ENCODE peak calls at places on chromosomes 16 and 17, in ten cellular contexts. N is GM23248; C is uterus; K is aorta; P is tibial artery; A is fibroblast of lung; R is stomach; J is CD8-positive, alpha-beta memory T cell; Y is vagina; H is heart right ventricle. Z is an unnamed sample. For H3K4me1, the result is how much of the 10 kb centered on the place peaks cover.

GRCh38 chr16:51326131-51326856 is 175.2 kb upstream of the SALL1 start:
- DNase-seq in C (peak), Y (no peak), N (peak), P (no peak), J (no peak), R (no peak), H (no peak), K (no peak), A (peak), Z (no peak)

GRCh38 chr17:15260376-15261062 is 4.6 kb downstream of the PMP22 start:
- DNase-seq in K (peak), P (peak), Y (no peak), H (peak), J (peak), R (peak), N (peak), A (peak), C (peak), Z (peak)

GRCh38 chr17:2416010-2416734 is 15.3 kb upstream of the MNT start:
- DNase-seq in C (peak), K (peak), N (peak), A (peak), P (peak), H (peak), J (peak), Y (no peak), R (peak), Z (peak)

GRCh38 chr16:22192261-22193133 is 13.6 kb upstream of the EEF2K start:
- DNase-seq in R (peak), A (peak), P (peak), N (peak), H (peak), C (peak), K (peak), J (peak), Y (no peak), Z (peak)

GRCh38 chr17:45706033-45706432 is 78.1 kb upstream of the CRHR1 start:
- DNase-seq in R (no peak), Y (no peak), A (no peak), K (no peak), H (no peak), J (no peak), C (no peak), N (no peak), P (no peak), Z (no peak)

GRCh38 chr17:42659079-42659931 is at the start of gene TUBG2:
- DNase-seq in J (peak), P (peak), A (peak), Y (no peak), C (peak), N (peak), H (peak), K (peak), R (peak), Z (peak)

GRCh38 chr17:46092996-46093395 is 93.9 kb downstream of the STH start:
- DNase-seq in N (peak), H (no peak), K (no peak), P (no peak), A (peak), R (no peak), Y (no peak), J (no peak), C (no peak), Z (no peak)

GRCh38 chr17:39351508-39351907 is 49.9 kb downstream of the FBXL20 start:
- DNase-seq in C (no peak), K (no peak), Y (no peak), J (no peak), N (no peak), H (no peak), A (no peak), P (no peak), R (no peak), Z (no peak)

GRCh38 chr17:60229189-60229802 is 79.5 kb downstream of the CA4 start:
- DNase-seq in J (no peak), R (no peak), Y (no peak), N (peak), P (no peak), C (no peak), H (no peak), A (peak), K (no peak), Z (no peak)

GRCh38 chr16:87515475-87516330 is 22.9 kb upstream of the ZCCHC14 start:
- DNase-seq in P (no peak), C (no peak), A (no peak), K (no peak), N (no peak), H (no peak), J (no peak), Y (no peak), R (no peak), Z (no peak)

GRCh38 chr16:66899310-66899944 is 19.1 kb downstream of the PDP2 start:
- DNase-seq in A (peak), N (peak), H (no peak), J (no peak), P (no peak), R (no peak), K (peak), Y (no peak), C (no peak), Z (peak)

GRCh38 chr17:76147211-76148014 is 6.4 kb upstream of the FOXJ1 start:
- DNase-seq in C (no peak), H (no peak), R (no peak), Y (no peak), J (no peak), N (peak), A (peak), K (peak), P (no peak), Z (no peak)

GRCh38 chr17:76142044-76143041 is 1.3 kb upstream of the FOXJ1 start:
- DNase-seq in A (no peak), C (no peak), P (no peak), J (no peak), R (no peak), N (no peak), H (no peak), Y (no peak), K (peak), Z (no peak)

GRCh38 chr17:76146053-76146875 is 5.2 kb upstream of the FOXJ1 start:
- DNase-seq in K (peak), R (no peak), Y (no peak), A (no peak), J (no peak), C (no peak), N (no peak), P (no peak), H (no peak), Z (no peak)

GRCh38 chr17:76148015-76148326 is 6.9 kb upstream of the FOXJ1 start:
- DNase-seq in H (no peak), Y (no peak), A (no peak), J (no peak), R (no peak), C (no peak), K (no peak), N (no peak), P (no peak), Z (no peak)

DNA sequence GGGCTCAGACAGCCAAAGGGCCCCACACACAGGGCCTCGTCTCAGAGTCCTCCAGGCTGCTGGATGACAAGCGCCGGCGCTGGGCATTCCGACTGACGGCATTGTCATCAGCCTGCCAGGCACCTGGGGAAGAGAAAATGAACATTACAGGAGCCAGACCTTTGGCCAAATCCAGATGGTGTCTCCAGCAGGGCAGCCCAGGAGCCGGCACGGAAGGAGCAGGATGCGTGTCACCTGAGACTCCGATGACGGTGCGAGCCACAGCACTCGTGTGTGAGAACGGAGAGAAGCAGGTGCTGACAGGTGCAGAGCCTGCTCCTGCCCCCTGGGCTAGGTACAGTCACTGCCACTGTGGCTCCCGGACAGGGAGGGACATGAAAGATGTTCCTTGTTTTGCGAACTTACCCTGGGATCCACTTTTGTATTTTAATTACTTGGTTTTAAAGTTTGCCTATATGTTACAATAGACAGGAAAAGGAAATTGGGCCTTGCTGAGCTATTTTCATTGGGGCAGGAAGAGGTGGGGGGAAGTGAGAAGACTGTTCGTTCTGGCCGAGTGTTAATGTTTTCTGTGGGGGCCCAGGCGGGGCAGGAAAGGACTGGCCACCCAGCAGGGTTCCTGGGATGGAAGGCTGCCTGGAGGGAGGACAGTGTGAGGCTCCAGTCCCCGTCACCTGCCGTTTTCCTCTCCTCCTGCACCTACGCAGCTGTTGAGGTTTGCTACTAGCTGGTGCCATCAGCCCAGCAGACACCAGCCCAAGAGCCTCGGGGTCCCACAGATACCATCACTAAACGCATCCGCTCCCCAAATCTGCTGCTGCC is 4.4 kb upstream of the FOXJ1 start:
- DNase-seq in A (no peak), K (peak), C (no peak), H (no peak), Y (no peak), R (no peak), N (no peak), J (peak), P (peak), Z (no peak)
- H3K4me1 ChIP-seq in A (under half), K (under half), C (under half), H (under half), Y (under half), R (under half), N (under half), J (half or more), P (under half), Z (under half)

GRCh38 chr16:24009060-24009459 is 173.3 kb downstream of the PRKCB start:
- DNase-seq in R (no peak), H (no peak), J (no peak), N (no peak), K (no peak), P (no peak), A (no peak), C (no peak), Y (no peak), Z (no peak)
- H3K4me1 ChIP-seq in R (under half), H (under half), J (under half), N (under half), K (under half), P (under half), A (under half), C (under half), Y (under half), Z (under half)

DNA sequence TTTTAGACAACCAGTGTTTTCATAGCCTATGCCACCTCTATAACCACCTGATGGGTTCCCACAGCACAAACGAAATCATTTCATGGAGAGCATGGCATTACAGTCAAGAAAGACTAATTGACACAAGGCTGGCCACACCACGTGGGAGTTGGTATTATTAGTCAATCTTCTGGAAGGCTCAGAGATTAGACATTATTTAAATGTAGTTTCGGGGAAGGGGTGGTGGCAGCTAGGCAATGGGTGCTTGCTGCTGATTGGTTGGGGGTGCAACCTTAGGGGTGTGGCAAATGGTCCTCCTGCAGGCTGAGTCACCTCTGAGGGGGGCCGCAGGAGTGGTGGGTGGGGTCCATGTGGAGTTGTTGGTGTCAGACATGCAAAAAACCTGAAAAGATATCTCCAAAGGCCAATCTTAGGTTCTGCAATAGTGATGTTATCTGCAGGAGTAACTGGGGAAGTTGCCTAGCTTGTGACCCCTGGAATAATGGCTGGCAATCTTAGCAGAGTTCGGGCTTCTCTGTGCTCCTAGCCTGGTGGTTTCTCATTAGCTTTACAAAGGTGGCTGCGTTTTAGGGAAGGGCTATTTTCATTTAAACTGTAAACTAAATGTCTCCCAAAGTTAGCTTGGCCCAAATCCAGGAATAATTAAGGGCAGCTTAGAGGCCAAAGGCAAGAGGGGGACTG is 4.6 kb downstream of the TEN1 start:
- DNase-seq in C (peak), A (peak), J (no peak), R (peak), P (peak), N (peak), H (no peak), K (peak), Y (no peak), Z (no peak)
- H3K4me1 ChIP-seq in C (under half), A (under half), J (under half), R (half or more), P (under half), N (under half), H (under half), K (under half), Y (under half), Z (under half)

GRCh38 chr17:76720941-76721340 is 5.5 kb downstream of the JMJD6 start:
- DNase-seq in P (no peak), N (no peak), J (no peak), A (no peak), H (no peak), Y (no peak), R (no peak), C (no peak), K (no peak), Z (no peak)
- H3K4me1 ChIP-seq in P (under half), N (under half), J (under half), A (under half), H (half or more), Y (under half), R (half or more), C (under half), K (under half), Z (under half)

GRCh38 chr16:16022683-16023064 is 73.3 kb downstream of the ABCC1 start:
- DNase-seq in N (no peak), A (no peak), R (no peak), C (no peak), K (no peak), P (no peak), H (no peak), J (no peak), Y (no peak), Z (no peak)

GRCh38 chr16:16021646-16021987 is 72.2 kb downstream of the ABCC1 start:
- DNase-seq in N (no peak), J (no peak), P (no peak), C (no peak), K (peak), Y (no peak), R (no peak), H (no peak), A (no peak), Z (no peak)

GRCh38 chr16:16021020-16021419 is 71.6 kb downstream of the ABCC1 start:
- DNase-seq in A (no peak), C (no peak), R (no peak), P (no peak), H (no peak), J (no peak), Y (no peak), K (no peak), N (no peak), Z (no peak)

GRCh38 chr16:16020291-16020690 is 70.9 kb downstream of the ABCC1 start:
- DNase-seq in J (no peak), A (no peak), H (no peak), N (no peak), K (no peak), R (no peak), P (no peak), Y (no peak), C (no peak), Z (no peak)

GRCh38 chr16:16021988-16022682 is 72.7 kb downstream of the ABCC1 start:
- DNase-seq in N (peak), A (peak), Y (no peak), J (no peak), R (peak), C (peak), K (peak), P (peak), H (peak), Z (peak)
- H3K4me1 ChIP-seq in N (half or more), A (under half), Y (under half), J (under half), R (half or more), C (under half), K (under half), P (half or more), H (under half), Z (under half)

DNA sequence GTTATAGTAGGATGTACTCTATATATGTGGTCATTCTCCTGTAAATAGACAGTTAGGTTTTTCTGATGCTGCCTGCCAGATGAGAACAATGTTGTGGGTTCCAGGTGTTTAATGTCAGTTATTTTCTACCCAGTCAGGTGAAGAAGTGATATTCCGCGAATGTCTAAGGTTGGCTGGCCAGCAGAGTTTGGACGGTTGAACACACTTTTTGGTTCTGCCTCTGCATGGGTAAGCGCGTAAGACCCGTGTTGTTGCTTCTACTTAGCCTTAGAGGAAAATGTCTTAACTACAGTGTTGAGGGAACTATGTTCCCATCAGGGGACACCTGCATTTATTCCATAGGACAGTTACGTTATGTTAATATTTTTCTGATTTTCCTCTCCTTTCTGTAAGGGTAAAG is 162.6 kb downstream of the MAP2K6 start:
- DNase-seq in A (no peak), P (no peak), H (no peak), Y (no peak), N (no peak), C (no peak), R (no peak), J (no peak), K (no peak), Z (no peak)
- H3K4me1 ChIP-seq in A (under half), P (under half), H (under half), Y (under half), N (under half), C (under half), R (under half), J (under half), K (under half), Z (under half)

DNA sequence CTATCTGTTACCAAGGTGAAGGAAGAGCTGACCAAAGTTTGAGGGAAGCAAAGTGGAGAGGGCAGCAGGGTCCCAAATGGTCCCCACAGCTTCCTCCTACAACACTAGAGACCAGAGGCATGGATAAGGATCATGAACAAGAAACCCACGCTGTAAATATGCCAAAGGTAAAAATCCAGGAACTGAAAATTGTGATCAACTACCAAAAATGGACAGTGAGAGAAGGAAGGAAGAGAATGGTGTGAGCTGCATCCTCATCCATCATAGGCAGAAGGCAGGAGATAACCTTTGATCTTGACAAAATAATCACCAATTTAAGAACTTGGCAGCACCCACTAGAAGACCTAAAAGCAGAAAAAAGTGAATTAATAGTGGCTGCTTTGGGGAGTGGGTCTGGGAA is 66.2 kb downstream of the CYTH1 start:
- DNase-seq in R (no peak), P (no peak), J (no peak), N (no peak), C (no peak), K (no peak), Y (no peak), A (no peak), H (no peak), Z (no peak)
- H3K4me1 ChIP-seq in R (half or more), P (under half), J (half or more), N (under half), C (under half), K (under half), Y (under half), A (under half), H (half or more), Z (under half)

GRCh38 chr17:80906364-80907259 is 85.0 kb upstream of the CHMP6 start:
- DNase-seq in A (no peak), K (no peak), Y (no peak), C (no peak), N (no peak), H (no peak), P (no peak), J (no peak), R (no peak), Z (no peak)

GRCh38 chr17:80907281-80907680 is 84.4 kb upstream of the CHMP6 start:
- DNase-seq in J (no peak), Y (no peak), C (no peak), P (no peak), A (no peak), H (no peak), K (no peak), R (no peak), N (no peak), Z (no peak)

GRCh38 chr17:80909635-80910034 is 82.0 kb upstream of the CHMP6 start:
- DNase-seq in P (no peak), Y (no peak), R (no peak), K (no peak), N (no peak), H (no peak), J (no peak), C (no peak), A (no peak), Z (no peak)

GRCh38 chr17:80908776-80909175 is 82.9 kb upstream of the CHMP6 start:
- DNase-seq in C (no peak), P (no peak), Y (no peak), A (no peak), N (no peak), H (no peak), K (peak), J (no peak), R (no peak), Z (no peak)

DNA sequence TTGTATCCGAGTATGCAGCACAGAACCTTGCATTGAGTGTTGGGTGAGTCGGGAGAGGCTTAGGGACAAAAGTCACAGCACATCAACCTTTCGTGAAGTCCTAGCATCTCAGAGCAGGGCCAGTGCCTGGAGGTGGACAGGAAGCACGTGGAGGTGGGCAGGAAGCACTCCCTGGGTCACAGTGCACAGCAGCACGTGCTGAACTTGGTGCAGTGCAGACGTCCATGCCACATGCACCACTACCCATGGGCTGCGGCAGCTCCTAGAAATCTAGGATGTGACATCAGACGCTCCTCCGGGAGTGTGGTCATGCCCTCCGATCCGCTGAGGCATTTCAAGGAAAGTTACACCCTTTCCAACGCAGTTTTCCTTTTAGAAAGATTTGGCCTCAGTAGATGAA is 83.4 kb upstream of the CHMP6 start:
- DNase-seq in P (no peak), K (peak), C (no peak), N (no peak), H (no peak), J (no peak), Y (no peak), R (no peak), A (no peak), Z (no peak)
- H3K4me1 ChIP-seq in P (under half), K (under half), C (under half), N (under half), H (under half), J (under half), Y (under half), R (under half), A (under half), Z (under half)

DNA sequence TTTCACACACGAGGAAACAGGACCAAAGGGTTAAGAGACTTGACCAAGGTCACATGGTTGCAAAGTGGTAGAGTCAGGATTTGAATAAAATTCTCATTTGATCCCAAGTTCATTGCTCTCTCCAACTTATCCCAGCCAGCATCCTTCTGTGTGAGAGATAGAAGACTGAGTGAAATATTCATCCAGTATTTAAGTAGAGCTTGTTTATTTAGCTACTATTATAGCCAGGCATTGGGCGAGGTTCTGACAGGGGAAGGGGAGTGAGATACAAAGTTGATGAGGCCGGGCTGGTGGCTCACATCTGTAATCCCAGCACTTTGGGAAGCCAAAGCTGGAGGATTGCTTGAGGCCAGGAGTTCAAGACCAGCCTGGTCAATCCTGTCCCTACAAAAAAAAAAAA is 4.4 kb downstream of the ITGAL start:
- DNase-seq in N (no peak), A (no peak), K (no peak), R (no peak), J (no peak), H (no peak), P (no peak), C (no peak), Y (no peak), Z (no peak)
- H3K4me1 ChIP-seq in N (under half), A (under half), K (under half), R (under half), J (half or more), H (under half), P (under half), C (under half), Y (under half), Z (under half)